ENCODE peak calls at places on chromosomes 16 and 17, in five cellular contexts. Z is K562, D is GM12878, W is H1, Q is HCT116. E is an unnamed sample.

GRCh38 chr17:81057079-81057730 is 22.3 kb downstream of the BAIAP2 start:
- DNase-seq in Z (peak), D (no peak), W (no peak), Q (no peak), E (no peak)

GRCh38 chr16:56789360-56789759 is 59.4 kb downstream of the NUP93 start:
- DNase-seq in Z (peak), D (no peak), W (no peak), Q (peak), E (peak)

GRCh38 chr17:41680426-41681040 is 8.2 kb upstream of the EIF1 start:
- DNase-seq in Z (no peak), D (no peak), W (no peak), Q (no peak), E (no peak)

GRCh38 chr17:82493517-82493840 is 26.1 kb upstream of the FOXK2 start:
- DNase-seq in Z (no peak), D (no peak), W (no peak), Q (no peak), E (no peak)

GRCh38 chr17:76772842-76773521 is 35.1 kb downstream of the MFSD11 start:
- DNase-seq in Z (no peak), D (no peak), W (no peak), Q (peak), E (peak)

GRCh38 chr17:3893720-3894116 is 865 bp upstream of the CAMKK1 start:
- DNase-seq in Z (no peak), D (no peak), W (no peak), Q (no peak), E (no peak)

GRCh38 chr16:53558665-53559064 is 55.7 kb upstream of the AKTIP start:
- DNase-seq in Z (no peak), D (no peak), W (no peak), Q (no peak), E (no peak)

GRCh38 chr17:38918129-38918913 is 7.1 kb upstream of the LASP1NB start:
- DNase-seq in Z (no peak), D (no peak), W (peak), Q (no peak), E (no peak)

GRCh38 chr16:1980026-1980769 is 1.1 kb downstream of the NOXO1 start:
- DNase-seq in Z (peak), D (no peak), W (peak), Q (no peak), E (no peak)

GRCh38 chr17:44251062-44251461 is 16.9 kb downstream of the SLC4A1 start:
- DNase-seq in Z (no peak), D (no peak), W (no peak), Q (no peak), E (no peak)

GRCh38 chr16:74438492-74438979 is 17.3 kb upstream of the CLEC18B start:
- DNase-seq in Z (no peak), D (no peak), W (no peak), Q (no peak), E (no peak)

GRCh38 chr16:85370881-85371651 is 242.1 kb upstream of the GSE1 start:
- DNase-seq in Z (peak), D (no peak), W (no peak), Q (no peak), E (no peak)

GRCh38 chr16:1983053-1983543 is 895 bp upstream of the GFER start:
- DNase-seq in Z (no peak), D (no peak), W (no peak), Q (no peak), E (no peak)

GRCh38 chr16:69114346-69114975 is 9.0 kb downstream of the HAS3 start:
- DNase-seq in Z (no peak), D (no peak), W (no peak), Q (no peak), E (no peak)

GRCh38 chr17:73316919-73317505 is 5.2 kb upstream of the CDC42EP4 start:
- DNase-seq in Z (no peak), D (peak), W (no peak), Q (no peak), E (no peak)

GRCh38 chr17:29012535-29012934 is 6.7 kb upstream of the SEZ6 start:
- DNase-seq in Z (no peak), D (no peak), W (no peak), Q (no peak), E (no peak)

DNA sequence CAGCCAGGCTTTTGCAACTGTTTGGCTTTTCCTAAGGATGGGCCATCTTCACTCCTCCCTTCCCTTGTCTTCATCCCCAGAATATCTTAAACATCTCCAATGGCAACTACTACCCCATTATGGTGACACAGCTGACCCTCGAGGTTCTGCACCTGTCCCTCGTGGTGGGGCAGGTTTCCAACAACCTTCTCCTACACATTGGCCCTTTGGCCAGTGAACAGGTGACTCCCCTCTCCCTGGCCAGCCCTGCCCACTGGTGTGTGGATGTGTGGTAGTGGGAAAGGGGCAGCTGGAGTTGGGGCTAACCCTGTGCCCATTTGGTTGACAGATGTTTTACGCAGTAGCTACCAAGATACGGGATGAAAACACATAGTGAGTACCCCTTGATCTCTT is 4.7 kb downstream of the TMEM106A start:
- DNase-seq in Z (no peak), D (no peak), W (no peak), Q (no peak), E (no peak)
- TF ChIP-seq CEBPB in Z (no peak), D (no peak), W (no peak), Q (no peak), E (no peak)

GRCh38 chr16:66639091-66639885 is 34.8 kb downstream of the CMTM3 start:
- DNase-seq in Z (no peak), D (no peak), W (no peak), Q (no peak), E (no peak)
- TF ChIP-seq JUND in Z (no peak), D (no peak), W (no peak), Q (no peak), E (no peak)

GRCh38 chr17:50632637-50633036 is 2.0 kb upstream of the ABCC3 start:
- DNase-seq in Z (no peak), D (no peak), W (no peak), Q (no peak), E (no peak)

GRCh38 chr17:50631908-50632571 is 2.6 kb upstream of the ABCC3 start:
- DNase-seq in Z (no peak), D (no peak), W (no peak), Q (no peak), E (no peak)

GRCh38 chr17:50631195-50631907 is 3.3 kb upstream of the ABCC3 start:
- DNase-seq in Z (no peak), D (no peak), W (no peak), Q (no peak), E (no peak)

GRCh38 chr17:50629902-50630301 is 4.8 kb upstream of the ABCC3 start:
- DNase-seq in Z (no peak), D (no peak), W (no peak), Q (no peak), E (no peak)

GRCh38 chr17:50630524-50631194 is 4.0 kb upstream of the ABCC3 start:
- DNase-seq in Z (peak), D (no peak), W (peak), Q (peak), E (peak)
- TF ChIP-seq CEBPB in Z (no peak), D (no peak), W (no peak), Q (no peak), E (no peak)

GRCh38 chr16:81711609-81712329 is 67.3 kb upstream of the PLCG2 start:
- DNase-seq in Z (peak), D (no peak), W (no peak), Q (peak), E (no peak)
- TF ChIP-seq JUND in Z (no peak), D (no peak), W (peak), Q (peak), E (no peak)

DNA sequence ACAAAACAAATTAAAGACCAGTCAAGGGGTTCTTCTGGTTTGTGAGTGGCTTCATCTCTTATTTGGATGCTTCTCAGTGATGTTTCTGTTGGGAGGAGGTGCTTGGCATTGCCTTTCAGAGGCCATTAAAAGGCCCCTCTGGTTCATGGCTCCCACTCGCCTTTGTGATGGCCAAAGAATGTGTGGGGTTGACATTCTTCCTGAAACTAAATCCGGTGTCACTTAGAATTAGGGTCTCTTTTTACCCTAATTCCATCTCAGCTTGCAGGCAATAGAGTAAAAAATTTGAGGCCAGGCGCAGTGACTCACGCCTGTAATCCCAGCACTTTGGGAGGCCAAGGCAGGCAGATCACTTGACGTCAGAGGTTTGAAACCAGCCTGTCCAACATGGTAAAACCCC is 211.2 kb downstream of the SHISA9 start:
- DNase-seq in Z (no peak), D (no peak), W (no peak), Q (no peak), E (no peak)
- TF ChIP-seq CEBPB in Z (no peak), D (no peak), W (no peak), Q (no peak), E (no peak)

GRCh38 chr16:90054554-90054953 is 22.6 kb downstream of the PRDM7 start:
- DNase-seq in Z (no peak), D (no peak), W (no peak), Q (no peak), E (no peak)

GRCh38 chr16:90061437-90061836 is 15.7 kb downstream of the PRDM7 start:
- DNase-seq in Z (no peak), D (no peak), W (no peak), Q (no peak), E (peak)

GRCh38 chr16:90057738-90058173 is 19.4 kb downstream of the PRDM7 start:
- DNase-seq in Z (peak), D (no peak), W (no peak), Q (peak), E (peak)
- TF ChIP-seq JUND in Z (peak), D (no peak), W (no peak), Q (peak), E (no peak)

DNA sequence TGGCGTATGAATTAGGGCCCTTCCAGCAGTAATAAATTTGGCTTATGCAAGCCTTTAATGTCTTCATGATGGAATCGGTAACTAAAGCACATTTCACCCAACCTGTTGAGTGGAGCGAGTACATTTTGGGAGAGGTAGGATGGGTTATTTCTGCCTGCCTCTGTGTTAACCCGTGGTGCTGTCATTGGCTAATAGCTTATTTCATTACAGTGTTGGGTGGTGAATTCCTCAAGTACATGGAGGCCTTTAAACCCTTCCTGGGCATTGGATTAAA is 17.8 kb upstream of the TBKBP1 start:
- DNase-seq in Z (no peak), D (no peak), W (no peak), Q (no peak), E (no peak)
- TF ChIP-seq CEBPB in Z (no peak), D (no peak), W (no peak), Q (no peak), E (no peak)

E was measured in HepG2.